ENCODE peak calls at places on chromosome X, in four cellular contexts. G is activated gamma-delta T cell treated with anti-CD3 and anti-CD28 coated beads, Interleukin-2, amount 50 U/mL, for 16 hours; A is astrocyte of the spinal cord; Q is breast epithelium. R is an unnamed sample.

GRCh38 chrX:102672876-102673275 is 21.6 kb downstream of the GPRASP1 start:
- DNase-seq in G (no peak), A (no peak), Q (no peak), R (no peak)

GRCh38 chrX:155865193-155865592 is 16.0 kb upstream of the VAMP7 start:
- DNase-seq in Q (no peak), A (no peak), G (no peak), R (no peak)

GRCh38 chrX:1941291-1941690 is 326.4 kb downstream of the ASMT start:
- DNase-seq in A (no peak), G (no peak), Q (no peak), R (no peak)

GRCh38 chrX:40411350-40412111 is 169.2 kb upstream of the ATP6AP2 start:
- DNase-seq in Q (no peak), A (no peak), G (no peak), R (no peak)

GRCh38 chrX:130109429-130110378 is 593 bp downstream of the ELF4 start:
- DNase-seq in G (no peak), A (no peak), Q (no peak), R (no peak)

GRCh38 chrX:153476628-153477027 is 6.3 kb upstream of the HAUS7 start:
- DNase-seq in A (peak), G (no peak), Q (no peak), R (no peak)

GRCh38 chrX:22969416-22969815 is 30.3 kb upstream of the DDX53 start:
- DNase-seq in G (no peak), Q (no peak), A (no peak), R (no peak)

GRCh38 chrX:78643874-78644273 is 15.3 kb downstream of the RTL3 start:
- DNase-seq in Q (no peak), G (no peak), A (no peak), R (no peak)

GRCh38 chrX:46957299-46957698 is 45.1 kb downstream of the JADE3 start:
- DNase-seq in Q (no peak), G (no peak), A (no peak), R (no peak)

GRCh38 chrX:9555354-9555753 is 90.5 kb downstream of the TBL1X start:
- DNase-seq in G (no peak), Q (no peak), A (no peak), R (no peak)

GRCh38 chrX:148874621-148875020 is 374.2 kb downstream of the AFF2 start:
- DNase-seq in A (peak), G (no peak), Q (no peak), R (no peak)

GRCh38 chrX:15853586-15854079 is 980 bp downstream of the AP1S2 start:
- DNase-seq in A (peak), Q (no peak), G (no peak), R (no peak)